ENCODE peak calls at places on chromosomes 12 and 14, in four cellular contexts. One of them, this sample, is unnamed.

GRCh38 chr12:114855678-114856077 is 171.7 kb upstream of the TBX3 start:
- DNase-seq in mucosa of descending colon: no peak
- DNase-seq in nephron progenitor cell: no peak
- DNase-seq in HTR-8/SVneo: no peak
- DNase-seq in this sample: no peak

GRCh38 chr14:59215353-59215752 is 26.9 kb downstream of the DAAM1 start:
- DNase-seq in mucosa of descending colon: peak
- DNase-seq in nephron progenitor cell: no peak
- DNase-seq in HTR-8/SVneo: no peak
- DNase-seq in this sample: no peak

GRCh38 chr12:12671850-12672660 is 23.9 kb downstream of the GPR19 start:
- DNase-seq in mucosa of descending colon: no peak
- DNase-seq in nephron progenitor cell: no peak
- DNase-seq in HTR-8/SVneo: no peak
- DNase-seq in this sample: no peak

GRCh38 chr14:61260939-61261776 is 20.0 kb downstream of the TMEM30B start:
- DNase-seq in mucosa of descending colon: no peak
- DNase-seq in nephron progenitor cell: no peak
- DNase-seq in HTR-8/SVneo: no peak
- DNase-seq in this sample: no peak

GRCh38 chr14:53630336-53630735 is 326.3 kb downstream of the BMP4 start:
- DNase-seq in mucosa of descending colon: no peak
- DNase-seq in nephron progenitor cell: no peak
- DNase-seq in HTR-8/SVneo: no peak
- DNase-seq in this sample: no peak

GRCh38 chr12:24255920-24256635 is 306.6 kb upstream of the SOX5 start:
- DNase-seq in mucosa of descending colon: no peak
- DNase-seq in nephron progenitor cell: no peak
- DNase-seq in HTR-8/SVneo: no peak
- DNase-seq in this sample: no peak

GRCh38 chr14:88856786-88857366 is 32.4 kb downstream of the TTC8 start:
- DNase-seq in mucosa of descending colon: no peak
- DNase-seq in nephron progenitor cell: no peak
- DNase-seq in HTR-8/SVneo: no peak
- DNase-seq in this sample: no peak

GRCh38 chr12:100154472-100155247 is 12.0 kb upstream of the BLTP3B start:
- DNase-seq in mucosa of descending colon: peak
- DNase-seq in nephron progenitor cell: peak
- DNase-seq in HTR-8/SVneo: peak
- DNase-seq in this sample: peak

GRCh38 chr12:92136883-92137582 is 8.6 kb downstream of the BTG1 start:
- DNase-seq in mucosa of descending colon: no peak
- DNase-seq in nephron progenitor cell: no peak
- DNase-seq in HTR-8/SVneo: peak
- DNase-seq in this sample: no peak

GRCh38 chr14:106185837-106186233 is 659.5 kb downstream of the TMEM121 start:
- DNase-seq in mucosa of descending colon: no peak
- DNase-seq in nephron progenitor cell: no peak
- DNase-seq in HTR-8/SVneo: no peak
- DNase-seq in this sample: no peak

GRCh38 chr12:124412646-124413015 is 117.7 kb downstream of the RFLNA start:
- DNase-seq in mucosa of descending colon: no peak
- DNase-seq in nephron progenitor cell: no peak
- DNase-seq in HTR-8/SVneo: no peak
- DNase-seq in this sample: no peak

GRCh38 chr14:54446201-54446693 is 5.1 kb upstream of the CNIH1 start:
- DNase-seq in mucosa of descending colon: peak
- DNase-seq in nephron progenitor cell: no peak
- DNase-seq in HTR-8/SVneo: no peak
- DNase-seq in this sample: no peak

GRCh38 chr14:89792489-89793366 is 161.8 kb downstream of the EFCAB11 start:
- DNase-seq in mucosa of descending colon: no peak
- DNase-seq in nephron progenitor cell: no peak
- DNase-seq in HTR-8/SVneo: no peak
- DNase-seq in this sample: no peak

GRCh38 chr12:12229556-12230092 is 37.2 kb downstream of the LRP6 start:
- DNase-seq in mucosa of descending colon: no peak
- DNase-seq in nephron progenitor cell: no peak
- DNase-seq in HTR-8/SVneo: no peak
- DNase-seq in this sample: no peak

GRCh38 chr14:45807187-45807586 is 554.2 kb upstream of the MIS18BP1 start:
- DNase-seq in mucosa of descending colon: no peak
- DNase-seq in nephron progenitor cell: no peak
- DNase-seq in HTR-8/SVneo: no peak
- DNase-seq in this sample: no peak

GRCh38 chr14:63045612-63046320 is 508 bp upstream of the KCNH5 start:
- DNase-seq in mucosa of descending colon: peak
- DNase-seq in nephron progenitor cell: peak
- DNase-seq in HTR-8/SVneo: peak
- DNase-seq in this sample: no peak

GRCh38 chr14:100305446-100306255 is 593 bp downstream of the SLC25A29 start:
- DNase-seq in mucosa of descending colon: peak
- DNase-seq in nephron progenitor cell: peak
- DNase-seq in HTR-8/SVneo: peak
- DNase-seq in this sample: peak

GRCh38 chr12:21547437-21547836 is 21.3 kb downstream of the SPX start:
- DNase-seq in mucosa of descending colon: no peak
- DNase-seq in nephron progenitor cell: no peak
- DNase-seq in HTR-8/SVneo: no peak
- DNase-seq in this sample: no peak

GRCh38 chr14:83556746-83557460 is 1973.0 kb upstream of the FLRT2 start:
- DNase-seq in mucosa of descending colon: no peak
- DNase-seq in nephron progenitor cell: no peak
- DNase-seq in HTR-8/SVneo: peak
- DNase-seq in this sample: no peak